ENCODE peak calls at places on chromosomes 4 and X, in six cellular contexts. A, O, K, U, M and R are unnamed samples.

GRCh38 chrX:21373637-21374162 is 518 bp upstream of the CNKSR2 start:
- DNase-seq in A (peak), O (no peak), K (no peak), U (no peak), M (peak), R (no peak)

GRCh38 chr4:112552668-112553067 is 36.7 kb upstream of the NEUROG2 start:
- DNase-seq in A (no peak), O (no peak), K (no peak), U (peak), M (no peak), R (peak)

GRCh38 chr4:44583393-44583792 is 68.0 kb downstream of the YIPF7 start:
- DNase-seq in A (no peak), O (no peak), K (no peak), U (no peak), M (no peak), R (no peak)

GRCh38 chr4:145788765-145789164 is 108.8 kb downstream of the C4orf51 start:
- DNase-seq in A (no peak), O (no peak), K (no peak), U (peak), M (no peak), R (no peak)

GRCh38 chr4:156280726-156281125 is 327.1 kb upstream of the CTSO start:
- DNase-seq in A (no peak), O (no peak), K (no peak), U (peak), M (no peak), R (no peak)

GRCh38 chr4:150375025-150375424 is 206.9 kb upstream of the MAB21L2 start:
- DNase-seq in A (no peak), O (no peak), K (no peak), U (no peak), M (no peak), R (no peak)

GRCh38 chrX:130516123-130516522 is 114.3 kb downstream of the RBMX2 start:
- DNase-seq in A (no peak), O (no peak), K (no peak), U (no peak), M (no peak), R (no peak)

GRCh38 chrX:111442791-111443190 is 30.8 kb upstream of the DCX start:
- DNase-seq in A (no peak), O (no peak), K (no peak), U (no peak), M (no peak), R (no peak)

GRCh38 chr4:154489558-154490260 is 1.9 kb downstream of the DCHS2 start:
- DNase-seq in A (no peak), O (no peak), K (no peak), U (no peak), M (no peak), R (no peak)

GRCh38 chr4:184417802-184418511 is 56.4 kb downstream of the IRF2 start:
- DNase-seq in A (no peak), O (no peak), K (no peak), U (peak), M (no peak), R (peak)

GRCh38 chr4:74039065-74039763 is 725 bp upstream of the CXCL3 start:
- DNase-seq in A (no peak), O (no peak), K (no peak), U (peak), M (no peak), R (no peak)

GRCh38 chr4:84578540-84579409 is 4.2 kb upstream of the CDS1 start:
- DNase-seq in A (peak), O (no peak), K (no peak), U (peak), M (no peak), R (no peak)

DNA sequence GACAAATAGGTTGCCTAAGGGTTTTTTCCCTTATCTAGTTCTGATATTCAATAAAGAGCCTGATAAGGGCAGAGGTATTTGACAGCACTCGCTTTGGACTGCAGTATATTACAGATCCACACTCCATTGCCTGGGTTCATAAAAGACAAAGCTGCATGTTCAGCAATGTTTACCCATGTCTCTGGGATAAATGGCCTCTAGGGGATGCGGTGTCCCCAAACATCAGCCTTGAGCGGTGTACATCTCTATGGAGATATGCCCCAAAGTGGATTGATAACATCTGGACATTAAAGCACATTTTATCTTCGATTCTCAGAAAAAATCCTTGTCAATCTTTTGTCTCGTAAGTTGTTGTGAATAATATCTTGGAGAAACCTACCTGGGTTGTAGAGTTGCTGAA is 660.8 kb upstream of the AADAT start:
- DNase-seq in A (no peak), O (no peak), K (no peak), U (no peak), M (no peak), R (no peak)
- TF ChIP-seq CTCF in A (no peak), O (peak), K (no peak), U (no peak), M (no peak), R (no peak)

GRCh38 chr4:139015269-139015947 is at the start of gene NOCT:
- DNase-seq in A (peak), O (peak), K (peak), U (peak), M (peak), R (peak)
- TF ChIP-seq CTCF in A (peak), O (peak), K (no peak), U (no peak), M (no peak), R (no peak)

GRCh38 chr4:77044458-77045124 is 31.2 kb downstream of the CCNI start:
- DNase-seq in A (no peak), O (no peak), K (no peak), U (peak), M (no peak), R (no peak)

GRCh38 chr4:77040856-77041576 is 34.8 kb downstream of the CCNI start:
- DNase-seq in A (no peak), O (no peak), K (no peak), U (peak), M (no peak), R (no peak)

GRCh38 chr4:77043507-77044131 is 32.2 kb downstream of the CCNI start:
- DNase-seq in A (no peak), O (no peak), K (no peak), U (peak), M (no peak), R (no peak)

GRCh38 chr4:77047037-77047436 is 28.8 kb downstream of the CCNI start:
- DNase-seq in A (no peak), O (no peak), K (no peak), U (peak), M (no peak), R (no peak)

DNA sequence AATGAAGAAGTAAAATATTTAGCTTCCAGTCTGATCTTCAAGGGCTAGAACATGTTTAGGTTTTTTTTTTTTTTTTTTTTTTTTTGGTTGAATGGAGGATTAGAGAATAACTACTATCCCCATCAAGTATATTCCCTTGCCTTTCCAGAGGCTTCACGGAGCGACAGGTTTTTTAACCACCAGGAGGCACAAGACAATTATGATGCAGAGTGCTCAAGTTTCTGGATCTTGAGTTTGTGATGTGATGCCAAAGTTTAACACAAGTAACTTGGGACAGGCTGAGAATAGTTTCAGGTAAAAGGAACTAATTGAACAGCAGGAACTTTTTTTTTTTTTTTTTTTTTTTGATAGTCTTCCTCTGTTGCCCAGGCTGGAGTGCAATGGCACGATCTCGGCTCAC is 30.3 kb downstream of the CCNI start:
- DNase-seq in A (no peak), O (no peak), K (no peak), U (peak), M (no peak), R (no peak)
- TF ChIP-seq CTCF in A (no peak), O (peak), K (no peak), U (peak), M (no peak), R (peak)

GRCh38 chr4:159334461-159334860 is 231.6 kb downstream of the RAPGEF2 start:
- DNase-seq in A (no peak), O (no peak), K (no peak), U (no peak), M (no peak), R (no peak)
- TF ChIP-seq CTCF in A (no peak), O (no peak), K (no peak), U (no peak), M (no peak), R (no peak)

DNA sequence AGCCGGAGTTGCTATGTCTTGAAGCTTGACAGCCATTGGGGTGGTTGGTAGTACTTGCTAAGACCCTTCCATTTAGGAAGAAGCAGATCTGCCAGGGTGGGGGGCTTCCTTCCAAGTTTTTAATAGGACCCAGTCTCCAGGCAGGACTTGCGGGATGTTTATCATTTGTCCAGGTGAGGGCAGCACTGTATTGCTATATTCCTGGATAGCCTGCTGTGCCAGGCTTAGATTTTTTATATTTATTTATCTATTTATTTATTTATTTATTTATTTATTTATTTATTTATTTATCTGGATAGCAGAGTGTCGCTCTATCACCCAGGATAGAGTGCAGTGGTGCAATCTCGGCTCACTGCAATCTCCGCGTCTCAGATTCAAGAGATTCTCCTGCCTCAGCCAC is 87.4 kb upstream of the CT45A1 start:
- DNase-seq in A (peak), O (no peak), K (no peak), U (peak), M (no peak), R (no peak)
- TF ChIP-seq CTCF in A (no peak), O (peak), K (no peak), U (no peak), M (no peak), R (no peak)

DNA sequence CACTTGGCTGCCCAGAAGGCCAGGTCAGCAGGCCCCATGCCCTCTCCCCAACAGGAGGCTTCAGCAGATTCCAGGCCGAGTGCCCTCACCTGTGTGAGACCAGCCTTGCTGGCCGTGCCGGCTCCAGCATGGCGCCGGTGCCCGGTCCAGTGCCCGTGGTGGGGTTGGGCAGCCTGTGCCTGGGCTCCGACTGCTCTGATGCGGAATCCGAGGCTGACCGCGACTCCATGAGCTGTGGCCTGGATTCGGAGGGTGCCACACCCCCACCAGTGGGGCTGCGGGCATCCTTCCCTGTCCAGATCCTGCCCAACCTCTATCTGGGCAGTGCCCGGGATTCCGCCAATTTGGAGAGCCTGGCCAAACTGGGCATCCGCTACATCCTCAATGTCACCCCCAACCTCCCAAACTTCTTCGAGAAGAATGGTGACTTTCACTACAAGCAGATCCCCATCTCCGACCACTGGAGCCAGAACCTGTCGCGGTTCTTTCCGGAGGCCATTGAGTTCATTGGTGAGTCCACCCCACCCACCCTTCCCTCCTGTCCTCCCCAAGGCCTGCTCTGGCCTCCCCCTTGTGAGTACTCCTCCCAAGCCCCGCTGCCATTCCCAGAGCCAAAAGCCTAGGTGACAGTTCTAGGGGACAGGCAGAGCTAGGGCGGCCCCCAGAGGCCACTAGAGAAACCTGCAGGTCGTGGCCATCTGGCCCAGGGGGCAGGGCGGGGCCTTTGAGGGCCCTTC is 2.3 kb downstream of the DUSP9 start:
- DNase-seq in A (peak), O (no peak), K (no peak), U (no peak), M (no peak), R (no peak)
- TF ChIP-seq CTCF in A (peak), O (peak), K (no peak), U (no peak), M (peak), R (peak)

GRCh38 chr4:100738388-100739165 is 220.8 kb upstream of the EMCN start:
- DNase-seq in A (no peak), O (no peak), K (no peak), U (peak), M (no peak), R (peak)

GRCh38 chr4:100746141-100746540 is 228.3 kb upstream of the EMCN start:
- DNase-seq in A (no peak), O (no peak), K (no peak), U (no peak), M (no peak), R (no peak)

GRCh38 chr4:100736651-100737450 is 219.0 kb upstream of the EMCN start:
- DNase-seq in A (no peak), O (no peak), K (no peak), U (peak), M (no peak), R (no peak)

GRCh38 chr4:100742045-100742444 is 224.2 kb upstream of the EMCN start:
- DNase-seq in A (no peak), O (no peak), K (no peak), U (peak), M (no peak), R (no peak)
- TF ChIP-seq CTCF in A (peak), O (peak), K (no peak), U (peak), M (no peak), R (peak)

GRCh38 chr4:187175197-187175596 is 451.5 kb upstream of the FAT1 start:
- DNase-seq in A (no peak), O (no peak), K (no peak), U (peak), M (no peak), R (no peak)
- TF ChIP-seq CTCF in A (no peak), O (peak), K (no peak), U (peak), M (no peak), R (no peak)

GRCh38 chrX:135713795-135714194 is 356 bp downstream of the CT45A1 start:
- DNase-seq in A (no peak), O (no peak), K (no peak), U (no peak), M (no peak), R (no peak)

GRCh38 chrX:135707880-135708279 is 5.6 kb upstream of the CT45A1 start:
- DNase-seq in A (no peak), O (no peak), K (no peak), U (peak), M (no peak), R (no peak)
- TF ChIP-seq CTCF in A (no peak), O (no peak), K (no peak), U (no peak), M (no peak), R (no peak)

GRCh38 chr4:103303011-103303410 is 104.9 kb upstream of the CENPE start:
- DNase-seq in A (no peak), O (no peak), K (no peak), U (no peak), M (no peak), R (no peak)
- TF ChIP-seq CTCF in A (no peak), O (no peak), K (no peak), U (no peak), M (no peak), R (no peak)